ENCODE peak calls at places on chromosomes 6 and 20, in four cellular contexts. G is PC-9, J is spleen, K is HCT116. I is an unnamed sample.

GRCh38 chr6:64217721-64218603 is 582.4 kb downstream of the PHF3 start:
- DNase-seq in G (no peak), J (no peak), K (no peak), I (no peak)

GRCh38 chr6:15038013-15038791 is 207.7 kb upstream of the JARID2 start:
- DNase-seq in G (no peak), J (no peak), K (no peak), I (no peak)

GRCh38 chr6:116307001-116307400 is 27.3 kb upstream of the TSPYL1 start:
- DNase-seq in G (no peak), J (no peak), K (no peak), I (no peak)

GRCh38 chr6:103783344-103783743 is 1076.4 kb downstream of the HACE1 start:
- DNase-seq in G (peak; percentile 5), J (no peak), K (no peak), I (no peak)

GRCh38 chr6:26553264-26553738 is 15.1 kb downstream of the HMGN4 start:
- DNase-seq in G (peak; percentile 71), J (peak; percentile 85), K (peak; percentile 69), I (no peak)

GRCh38 chr6:7905416-7905815 is 5.2 kb downstream of the TXNDC5 start:
- DNase-seq in G (no peak), J (no peak), K (no peak), I (no peak)

GRCh38 chr20:57091748-57092111 is 174.7 kb downstream of the BMP7 start:
- DNase-seq in G (no peak), J (no peak), K (no peak), I (no peak)

GRCh38 chr6:37283786-37284185 is 25.8 kb upstream of the TMEM217 start:
- DNase-seq in G (no peak), J (no peak), K (no peak), I (no peak)

GRCh38 chr6:17091122-17091521 is 10.7 kb upstream of the STMND1 start:
- DNase-seq in G (no peak), J (no peak), K (no peak), I (no peak)

GRCh38 chr6:154956771-154957522 is 38.2 kb upstream of the TIAM2 start:
- DNase-seq in G (no peak), J (no peak), K (no peak), I (no peak)

GRCh38 chr6:147870745-147871144 is 362.3 kb downstream of the SAMD5 start:
- DNase-seq in G (no peak), J (no peak), K (no peak), I (no peak)

GRCh38 chr20:56391596-56392281 is at the start of gene AURKA:
- DNase-seq in G (no peak), J (no peak), K (no peak), I (no peak)

GRCh38 chr6:126015869-126016268 is 29.5 kb downstream of the TRMT11 start:
- DNase-seq in G (no peak), J (no peak), K (no peak), I (no peak)

GRCh38 chr6:156977527-156978291 is 200.5 kb downstream of the ARID1B start:
- DNase-seq in G (no peak), J (no peak), K (no peak), I (no peak)

GRCh38 chr6:3438190-3439167 is 18.4 kb downstream of the SLC22A23 start:
- DNase-seq in G (no peak), J (no peak), K (no peak), I (no peak)

GRCh38 chr20:38550274-38550673 is 30.7 kb upstream of the ADIG start:
- DNase-seq in G (no peak), J (no peak), K (no peak), I (no peak)